ENCODE peak calls at places on chromosomes 6 and 20, in ten cellular contexts. B is PC-3; R is fibroblast of pulmonary artery; E is GM13977; Z is tibial artery; V is progenitor cell of endocrine pancreas; G is CD4-positive, alpha-beta T cell; F is bronchial epithelial cell; M is colonic mucosa; K is astrocyte of the spinal cord. J is an unnamed sample.

GRCh38 chr6:29652198-29652584 is 4.7 kb upstream of the MOG start:
- DNase-seq in B (no peak), G (no peak), K (no peak), F (no peak), E (no peak), Z (no peak), M (no peak), V (no peak), R (no peak), J (no peak)

GRCh38 chr6:143510991-143511891 is at the start of gene FUCA2:
- DNase-seq in G (peak), K (peak), M (peak), E (peak), R (peak), Z (peak), F (peak), V (peak), B (peak), J (peak)

GRCh38 chr6:167566711-167567141 is 241.8 kb downstream of the TTLL2 start:
- DNase-seq in M (peak), R (no peak), Z (no peak), K (no peak), E (no peak), F (no peak), G (no peak), B (no peak), V (no peak), J (no peak)

GRCh38 chr20:51042657-51043247 is 19.8 kb upstream of the KCNG1 start:
- DNase-seq in E (no peak), B (peak), V (no peak), R (no peak), F (no peak), K (no peak), M (no peak), G (no peak), Z (no peak), J (no peak)

GRCh38 chr20:25600632-25601031 is 15.3 kb upstream of the NINL start:
- DNase-seq in V (no peak), K (peak), Z (no peak), R (no peak), F (no peak), M (no peak), B (no peak), G (no peak), E (no peak), J (no peak)

GRCh38 chr20:10793741-10794140 is 119.9 kb upstream of the JAG1 start:
- DNase-seq in K (no peak), E (no peak), M (no peak), B (no peak), F (no peak), V (no peak), G (no peak), R (no peak), Z (no peak), J (no peak)

GRCh38 chr6:12011276-12012112 is 618 bp upstream of the HIVEP1 start:
- DNase-seq in V (peak), G (peak), E (peak), K (peak), F (peak), R (peak), B (peak), Z (peak), M (peak), J (peak)

GRCh38 chr6:4969609-4970285 is 34.1 kb downstream of the RPP40 start:
- DNase-seq in E (no peak), V (no peak), B (no peak), K (no peak), M (no peak), R (no peak), Z (no peak), G (no peak), F (no peak), J (no peak)

GRCh38 chr20:63775096-63775978 is 35.8 kb downstream of the SLC2A4RG start:
- DNase-seq in F (no peak), B (no peak), V (peak), M (no peak), Z (no peak), E (no peak), K (peak), R (peak), G (peak), J (no peak)

GRCh38 chr20:52945862-52946522 is 26.2 kb upstream of the TSHZ2 start:
- DNase-seq in F (peak), M (no peak), E (no peak), R (no peak), K (no peak), V (no peak), G (no peak), B (peak), Z (no peak), J (no peak)

GRCh38 chr6:132530293-132530974 is 7.6 kb upstream of the TAAR9 start:
- DNase-seq in B (peak), Z (no peak), V (peak), E (peak), G (peak), R (peak), M (peak), K (peak), F (peak), J (peak)

GRCh38 chr6:137044366-137045220 is at the start of gene IL20RA:
- DNase-seq in E (peak), K (peak), G (peak), V (peak), F (peak), M (no peak), Z (no peak), B (peak), R (no peak), J (no peak)

GRCh38 chr20:40249805-40250204 is 439.2 kb downstream of the MAFB start:
- DNase-seq in G (no peak), R (no peak), B (no peak), Z (no peak), F (no peak), E (no peak), M (no peak), V (no peak), K (no peak), J (no peak)

GRCh38 chr20:40254023-40254772 is 434.8 kb downstream of the MAFB start:
- DNase-seq in F (no peak), K (no peak), R (peak), E (no peak), B (no peak), V (no peak), M (no peak), G (no peak), Z (no peak), J (no peak)

GRCh38 chr20:40255368-40255767 is 433.7 kb downstream of the MAFB start:
- DNase-seq in M (no peak), Z (no peak), B (no peak), V (no peak), E (no peak), G (no peak), R (no peak), F (no peak), K (peak), J (no peak)

GRCh38 chr20:40245829-40246228 is 443.2 kb downstream of the MAFB start:
- DNase-seq in B (no peak), F (no peak), M (no peak), V (no peak), Z (no peak), E (no peak), R (no peak), K (no peak), G (no peak), J (no peak)

GRCh38 chr20:40251284-40251932 is 437.6 kb downstream of the MAFB start:
- DNase-seq in K (no peak), R (peak), G (no peak), V (no peak), E (peak), Z (no peak), B (peak), F (peak), M (peak), J (no peak)
- TF ChIP-seq CTCF in K (peak), R (peak), G (no peak), V (peak), E (peak), Z (peak), B (peak), F (peak), M (peak), J (peak)

GRCh38 chr6:112600168-112600567 is 253.0 kb downstream of the RFPL4B start:
- DNase-seq in Z (no peak), R (no peak), E (no peak), K (no peak), B (no peak), F (no peak), M (no peak), V (no peak), G (no peak), J (no peak)
- TF ChIP-seq CTCF in Z (no peak), R (no peak), E (no peak), K (peak), B (peak), F (no peak), M (no peak), V (no peak), G (no peak), J (no peak)

DNA sequence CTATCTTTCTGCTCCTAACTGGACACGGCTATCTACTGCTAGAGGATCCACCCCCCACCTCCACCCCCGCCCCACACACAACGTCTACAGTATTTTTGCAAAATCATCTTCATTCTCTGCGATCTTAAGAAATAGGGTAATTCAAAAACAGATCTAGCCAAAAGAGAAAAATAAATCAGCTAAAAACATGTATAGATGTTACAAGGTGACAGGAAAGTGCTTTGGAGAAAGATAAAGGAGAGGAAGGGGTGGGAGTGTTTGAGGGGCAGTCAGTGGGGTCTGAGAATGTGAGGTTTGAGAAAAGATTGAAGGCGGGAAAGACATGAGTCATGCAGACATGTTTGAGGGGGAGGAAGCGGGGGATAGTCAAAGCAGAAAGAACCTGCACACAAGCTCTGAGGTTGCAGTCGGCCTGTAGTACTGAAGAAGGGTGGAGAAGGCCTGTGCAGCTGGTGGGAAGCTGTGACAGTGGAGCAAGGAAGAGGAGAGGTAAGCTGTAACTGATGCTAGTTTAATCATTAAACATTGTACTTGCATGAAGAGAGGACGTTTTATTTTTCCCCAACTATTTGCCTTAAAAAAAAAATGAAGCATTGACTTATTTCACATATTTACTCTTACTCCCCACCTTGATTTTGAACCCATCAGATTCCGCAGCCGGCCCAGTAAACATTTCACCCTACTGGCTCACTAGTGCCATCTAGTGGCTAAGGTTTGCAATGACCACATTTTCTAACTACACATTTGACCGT is 332.6 kb downstream of the ADGRB3 start:
- DNase-seq in B (peak), V (peak), K (peak), Z (peak), M (peak), R (peak), E (peak), G (peak), F (peak), J (peak)
- TF ChIP-seq CTCF in B (peak), V (peak), K (peak), Z (peak), M (peak), R (peak), E (peak), G (peak), F (peak), J (peak)

GRCh38 chr6:13742961-13743735 is 31.5 kb upstream of the RANBP9 start:
- DNase-seq in M (no peak), F (no peak), R (no peak), G (no peak), Z (no peak), B (no peak), E (no peak), K (no peak), V (no peak), J (no peak)

GRCh38 chr6:13743736-13744127 is 32.1 kb upstream of the RANBP9 start:
- DNase-seq in K (no peak), G (no peak), M (no peak), V (no peak), F (no peak), Z (no peak), E (no peak), B (no peak), R (no peak), J (no peak)

GRCh38 chr6:13741358-13741757 is 29.7 kb upstream of the RANBP9 start:
- DNase-seq in Z (no peak), B (no peak), G (no peak), R (no peak), V (no peak), F (no peak), K (no peak), M (no peak), E (no peak), J (no peak)
- TF ChIP-seq CTCF in Z (no peak), B (no peak), G (no peak), R (no peak), V (no peak), F (no peak), K (no peak), M (no peak), E (no peak), J (no peak)

GRCh38 chr6:46706464-46706863 is 18.8 kb downstream of the TDRD6 start:
- DNase-seq in K (no peak), F (peak), B (no peak), V (no peak), M (no peak), E (no peak), Z (no peak), R (no peak), G (no peak), J (no peak)

DNA sequence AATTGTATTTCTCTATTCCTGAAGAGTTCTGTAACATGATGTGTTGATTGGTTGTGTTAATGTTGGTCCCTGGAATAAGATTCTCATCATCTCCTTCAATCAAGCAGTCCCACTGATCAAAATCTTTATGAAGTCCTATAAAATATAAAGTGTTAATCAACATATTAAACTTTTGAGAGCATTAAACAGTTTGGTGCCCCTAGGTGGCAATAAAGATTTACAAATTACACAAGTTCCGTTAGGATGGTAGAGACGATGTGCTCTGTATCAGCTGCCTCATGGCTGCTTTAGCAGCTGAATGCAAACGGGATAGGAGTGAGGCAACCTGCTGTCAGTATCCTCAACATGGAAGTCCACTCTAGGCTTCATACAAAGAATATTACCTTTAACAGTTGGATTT is 16.9 kb downstream of the TDRD6 start:
- DNase-seq in R (peak), E (no peak), F (peak), B (peak), V (no peak), M (no peak), Z (no peak), G (no peak), K (peak), J (no peak)
- TF ChIP-seq CTCF in R (no peak), E (no peak), F (peak), B (peak), V (no peak), M (no peak), Z (no peak), G (no peak), K (peak), J (peak)

DNA sequence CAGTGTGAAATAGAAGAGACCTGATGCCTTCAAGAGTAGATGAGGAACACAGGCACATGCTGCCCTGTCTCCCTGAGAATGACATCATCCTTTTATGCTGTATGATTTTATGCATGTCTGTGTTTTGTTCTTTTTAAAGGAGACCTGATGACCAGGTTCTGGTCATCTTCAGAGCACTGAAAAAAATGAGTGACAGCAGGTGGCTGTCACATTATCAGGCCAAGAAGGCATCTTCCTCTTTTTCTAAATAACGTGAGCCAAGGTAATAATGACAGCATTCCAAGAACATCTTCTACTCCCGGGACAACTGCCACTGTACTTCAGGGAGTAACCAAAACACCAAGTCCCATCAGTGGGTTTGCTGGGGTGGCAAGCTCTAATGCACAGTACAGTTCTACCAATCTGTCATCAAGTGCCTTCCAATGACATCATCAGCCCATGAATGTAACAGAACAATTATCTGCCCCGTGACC is 28.9 kb downstream of the CNKSR3 start:
- DNase-seq in M (no peak), E (no peak), R (no peak), B (no peak), K (no peak), G (no peak), Z (no peak), V (no peak), F (no peak), J (no peak)
- TF ChIP-seq CTCF in M (no peak), E (no peak), R (no peak), B (no peak), K (no peak), G (no peak), Z (no peak), V (no peak), F (no peak), J (no peak)

GRCh38 chr20:38165966-38166706 is 1.1 kb upstream of the TGM2 start:
- DNase-seq in K (no peak), G (no peak), E (no peak), B (no peak), Z (peak), V (no peak), F (peak), M (no peak), R (peak), J (no peak)

GRCh38 chr20:38166707-38167233 is 1.7 kb upstream of the TGM2 start:
- DNase-seq in M (no peak), B (no peak), F (no peak), V (no peak), R (no peak), K (no peak), G (no peak), Z (peak), E (no peak), J (no peak)

GRCh38 chr20:38164069-38164468 is 1.0 kb downstream of the TGM2 start:
- DNase-seq in B (no peak), G (no peak), E (no peak), K (no peak), M (no peak), R (no peak), F (no peak), Z (peak), V (no peak), J (no peak)

GRCh38 chr20:38164624-38165088 is 414 bp downstream of the TGM2 start:
- DNase-seq in E (no peak), Z (no peak), G (no peak), V (no peak), M (no peak), K (no peak), R (no peak), F (no peak), B (no peak), J (no peak)

DNA sequence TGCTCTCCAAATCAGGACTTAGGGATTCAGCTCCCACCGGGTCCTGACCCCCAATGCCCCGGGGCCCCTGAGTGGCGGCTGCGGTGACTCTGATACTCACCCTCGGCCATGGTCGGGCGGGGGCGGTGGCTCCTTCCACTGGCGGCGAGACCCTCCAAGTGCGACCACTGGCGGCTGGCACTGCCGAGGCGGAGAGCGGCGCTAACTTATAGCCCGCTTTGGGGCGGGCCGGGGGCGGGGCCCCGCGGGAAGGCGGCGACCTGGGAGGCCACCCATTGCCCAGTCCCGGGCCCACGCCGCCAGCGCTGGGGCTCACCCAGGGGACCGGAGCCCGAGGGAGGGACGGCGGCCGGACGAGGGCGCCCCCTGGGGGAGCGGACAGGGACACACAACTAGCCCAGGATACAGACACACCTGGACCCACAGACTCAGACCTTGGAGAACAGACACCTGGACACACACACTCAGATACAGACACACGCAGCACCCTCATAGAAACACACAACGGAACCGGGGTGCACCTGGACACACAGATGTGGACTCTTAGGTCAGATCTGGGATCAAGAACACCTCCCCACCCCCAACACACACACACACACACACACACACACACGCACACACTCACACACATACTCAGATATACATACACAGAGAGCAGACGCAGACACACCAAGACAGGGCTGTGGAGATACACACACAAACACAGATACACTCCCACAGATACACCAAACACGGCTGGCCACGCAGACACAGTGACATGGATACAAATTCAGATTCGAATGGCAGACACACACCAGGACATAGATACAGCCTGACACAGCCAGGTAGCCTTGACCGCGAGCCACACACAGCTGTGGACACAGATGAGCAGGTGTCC is at the start of gene TGM2:
- DNase-seq in E (peak), M (peak), B (peak), G (peak), Z (peak), F (peak), V (peak), K (peak), R (peak), J (peak)
- TF ChIP-seq CTCF in E (peak), M (peak), B (peak), G (peak), Z (peak), F (peak), V (peak), K (peak), R (peak), J (peak)

GRCh38 chr6:6678185-6678671 is 89.7 kb downstream of the LY86 start:
- DNase-seq in M (peak), F (peak), Z (no peak), B (peak), G (no peak), R (peak), K (peak), E (no peak), V (no peak), J (no peak)

GRCh38 chr6:6679633-6680032 is 91.1 kb downstream of the LY86 start:
- DNase-seq in G (no peak), R (no peak), K (no peak), E (no peak), Z (no peak), M (no peak), F (no peak), V (no peak), B (no peak), J (no peak)

GRCh38 chr6:6674872-6675271 is 86.4 kb downstream of the LY86 start:
- DNase-seq in V (no peak), K (no peak), G (no peak), M (no peak), Z (no peak), B (peak), R (no peak), E (no peak), F (no peak), J (no peak)

GRCh38 chr6:6678811-6679210 is 90.3 kb downstream of the LY86 start:
- DNase-seq in V (no peak), R (no peak), B (no peak), E (no peak), G (no peak), F (no peak), M (peak), Z (no peak), K (no peak), J (no peak)

DNA sequence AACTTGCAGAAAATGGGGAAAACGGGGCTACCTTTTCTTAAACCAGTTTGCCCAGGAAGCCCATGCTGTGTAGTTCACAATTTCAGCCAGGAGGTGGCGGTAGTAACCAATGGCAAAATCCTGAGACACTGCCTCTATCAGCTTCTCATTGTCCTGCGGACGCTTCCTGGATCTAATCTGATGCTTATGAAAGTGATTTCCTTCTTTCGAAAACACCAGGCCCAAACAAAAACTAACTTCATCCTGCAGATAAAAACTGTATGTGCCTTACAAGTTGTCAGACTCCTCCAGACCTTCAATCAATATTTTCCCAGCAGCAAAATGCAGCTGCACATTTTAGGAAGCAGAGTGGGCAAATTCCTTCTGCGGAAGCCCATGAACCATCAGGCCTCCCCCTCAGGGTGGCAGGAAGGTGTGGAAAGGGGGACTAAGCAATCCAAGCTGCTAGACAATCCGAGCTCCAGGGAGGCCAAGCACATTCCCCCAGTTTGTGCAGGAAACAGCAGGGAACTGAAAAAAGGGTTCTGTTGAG is 88.5 kb downstream of the LY86 start:
- DNase-seq in B (peak), V (peak), F (peak), K (peak), R (peak), E (peak), M (peak), G (peak), Z (peak), J (peak)
- TF ChIP-seq CTCF in B (peak), V (peak), F (peak), K (peak), R (peak), E (peak), M (peak), G (peak), Z (peak), J (peak)